ENCODE peak calls at places on chromosomes 4 and X, in five cellular contexts. O is SK-N-SH, Y is IMR-90, R is HepG2, I is GM12878. X is an unnamed sample.

GRCh38 chr4:182680196-182680771 is 236.9 kb downstream of the DCTD start:
- DNase-seq in O (no peak), R (no peak), I (no peak), Y (no peak), X (no peak)

GRCh38 chr4:181646864-181647263 is 596.3 kb upstream of the TENM3 start:
- DNase-seq in O (no peak), R (no peak), Y (peak), I (no peak), X (no peak)

GRCh38 chr4:1524761-1525160 is 118.5 kb upstream of the NKX1-1 start:
- DNase-seq in I (no peak), Y (no peak), R (no peak), O (no peak), X (no peak)

GRCh38 chrX:154370882-154371770 is 3.3 kb downstream of the FLNA start:
- DNase-seq in I (peak), Y (peak), R (peak), O (peak), X (peak)

GRCh38 chrX:10286195-10286594 is 129.4 kb downstream of the CLCN4 start:
- DNase-seq in I (no peak), R (no peak), O (peak), Y (no peak), X (no peak)

GRCh38 chrX:25004485-25005032 is 11.2 kb downstream of the ARX start:
- DNase-seq in I (no peak), Y (no peak), R (no peak), O (no peak), X (no peak)

GRCh38 chrX:30060718-30061117 is 154.6 kb upstream of the MAGEB2 start:
- DNase-seq in I (no peak), R (no peak), O (peak), Y (peak), X (no peak)

GRCh38 chrX:2401590-2402360 is 99.0 kb downstream of the DHRSX start:
- DNase-seq in Y (no peak), R (peak), I (no peak), O (no peak), X (no peak)

GRCh38 chr4:144787365-144788263 is 141.7 kb downstream of the HHIP start:
- DNase-seq in R (peak), O (peak), I (no peak), Y (peak), X (peak)

GRCh38 chr4:85474818-85475630 is at the start of gene ARHGAP24:
- DNase-seq in I (peak), R (peak), O (peak), Y (peak), X (no peak)

GRCh38 chr4:59945716-59946115 is 1254.4 kb upstream of the ADGRL3 start:
- DNase-seq in O (no peak), I (no peak), Y (no peak), R (no peak), X (no peak)

GRCh38 chr4:101345271-101345595 is 2.1 kb downstream of the PPP3CA start:
- DNase-seq in Y (peak), O (peak), R (no peak), I (no peak), X (no peak)

GRCh38 chrX:107483976-107484726 is 34.7 kb downstream of the FRMPD3 start:
- DNase-seq in R (no peak), O (peak), Y (no peak), I (no peak), X (peak)

GRCh38 chr4:73451978-73452747 is 16.1 kb downstream of the AFP start:
- DNase-seq in R (no peak), Y (no peak), O (no peak), I (no peak), X (no peak)

GRCh38 chrX:109533631-109534030 is 3.0 kb upstream of the NXT2 start:
- DNase-seq in R (no peak), O (no peak), I (no peak), Y (peak), X (no peak)

GRCh38 chr4:148447672-148448071 is 5.5 kb upstream of the NR3C2 start:
- DNase-seq in O (no peak), I (no peak), R (no peak), Y (no peak), X (no peak)

GRCh38 chrX:22634081-22634480 is 361.4 kb downstream of the CBLL2 start:
- DNase-seq in O (no peak), I (no peak), R (no peak), Y (peak), X (no peak)
- TF ChIP-seq MXI1 in O (no peak), I (no peak), R (no peak), Y (no peak), X (no peak)

DNA sequence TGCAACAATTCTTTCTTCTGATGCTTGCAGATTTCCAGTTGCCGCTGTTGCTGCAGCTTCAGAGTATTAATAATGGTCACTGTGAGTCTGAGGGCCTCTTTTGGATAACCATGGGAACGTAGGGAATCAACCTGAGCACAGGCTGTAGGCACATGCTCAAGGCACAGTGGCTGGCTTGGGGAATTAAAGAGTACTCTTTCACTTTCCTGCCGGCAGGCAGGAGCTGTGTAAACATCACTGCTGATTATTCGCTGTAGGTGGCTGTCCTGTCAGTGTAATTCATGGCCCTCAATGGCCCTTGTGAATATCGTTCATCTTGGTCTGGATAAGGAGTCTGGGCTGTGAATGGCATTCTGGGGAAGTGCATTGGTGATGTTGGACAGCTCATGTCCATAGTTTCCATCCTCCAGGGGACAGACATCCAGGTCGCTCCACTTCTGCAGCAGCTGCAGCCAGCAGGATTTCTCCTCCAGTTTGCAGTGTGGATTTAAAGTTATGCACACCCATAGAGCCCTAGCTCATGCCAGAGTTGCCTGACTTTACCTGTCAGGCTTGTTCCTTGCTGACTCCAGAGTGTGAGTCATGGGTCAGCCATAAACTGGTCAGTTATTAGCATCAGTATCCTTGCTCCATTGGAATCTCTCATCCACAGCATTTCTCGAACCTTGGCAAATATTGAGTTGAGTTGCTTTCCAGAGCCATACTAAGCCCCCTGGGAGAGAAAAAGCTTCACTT is 43.0 kb downstream of the C4orf33 start:
- DNase-seq in R (no peak), Y (no peak), O (no peak), I (no peak), X (no peak)
- TF ChIP-seq MXI1 in R (no peak), Y (no peak), O (no peak), I (no peak), X (no peak)

GRCh38 chrX:45110494-45110893 is 90.2 kb downstream of the DIPK2B start:
- DNase-seq in R (no peak), Y (no peak), I (no peak), O (no peak), X (no peak)
- TF ChIP-seq MXI1 in R (no peak), Y (no peak), I (no peak), O (no peak), X (no peak)

DNA sequence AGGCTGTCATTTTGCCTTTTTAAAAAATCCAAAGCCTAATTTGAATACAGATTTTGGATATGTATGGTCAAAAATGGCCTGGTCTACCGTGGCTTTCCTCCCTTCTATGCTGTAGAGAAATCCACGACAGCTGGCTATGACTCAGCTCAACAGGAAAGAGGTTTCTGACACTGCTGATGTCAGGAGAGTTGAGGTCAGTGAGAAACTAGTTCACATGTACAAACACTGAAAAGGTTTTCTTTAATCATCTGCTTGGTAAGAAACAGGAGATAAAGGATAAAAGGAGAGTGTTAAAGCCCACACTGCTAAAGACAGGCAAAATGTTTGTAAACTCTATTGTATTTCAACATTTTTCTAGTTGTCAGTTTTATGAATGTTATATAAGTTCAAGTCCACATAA is 113.9 kb downstream of the NYX start:
- DNase-seq in Y (peak), R (no peak), I (peak), O (no peak), X (peak)
- TF ChIP-seq MXI1 in Y (no peak), R (no peak), I (no peak), O (no peak), X (no peak)

GRCh38 chr4:40949701-40950100 is 199.9 kb downstream of the NSUN7 start:
- DNase-seq in O (no peak), Y (no peak), I (no peak), R (no peak), X (no peak)

GRCh38 chr4:40954119-40954668 is 204.4 kb downstream of the NSUN7 start:
- DNase-seq in I (no peak), Y (no peak), O (no peak), R (no peak), X (no peak)

GRCh38 chr4:40952672-40953071 is 202.9 kb downstream of the NSUN7 start:
- DNase-seq in R (no peak), O (no peak), I (no peak), Y (no peak), X (no peak)

GRCh38 chr4:40956726-40957255 is 207.0 kb downstream of the NSUN7 start:
- DNase-seq in O (no peak), I (no peak), Y (peak), R (no peak), X (no peak)

DNA sequence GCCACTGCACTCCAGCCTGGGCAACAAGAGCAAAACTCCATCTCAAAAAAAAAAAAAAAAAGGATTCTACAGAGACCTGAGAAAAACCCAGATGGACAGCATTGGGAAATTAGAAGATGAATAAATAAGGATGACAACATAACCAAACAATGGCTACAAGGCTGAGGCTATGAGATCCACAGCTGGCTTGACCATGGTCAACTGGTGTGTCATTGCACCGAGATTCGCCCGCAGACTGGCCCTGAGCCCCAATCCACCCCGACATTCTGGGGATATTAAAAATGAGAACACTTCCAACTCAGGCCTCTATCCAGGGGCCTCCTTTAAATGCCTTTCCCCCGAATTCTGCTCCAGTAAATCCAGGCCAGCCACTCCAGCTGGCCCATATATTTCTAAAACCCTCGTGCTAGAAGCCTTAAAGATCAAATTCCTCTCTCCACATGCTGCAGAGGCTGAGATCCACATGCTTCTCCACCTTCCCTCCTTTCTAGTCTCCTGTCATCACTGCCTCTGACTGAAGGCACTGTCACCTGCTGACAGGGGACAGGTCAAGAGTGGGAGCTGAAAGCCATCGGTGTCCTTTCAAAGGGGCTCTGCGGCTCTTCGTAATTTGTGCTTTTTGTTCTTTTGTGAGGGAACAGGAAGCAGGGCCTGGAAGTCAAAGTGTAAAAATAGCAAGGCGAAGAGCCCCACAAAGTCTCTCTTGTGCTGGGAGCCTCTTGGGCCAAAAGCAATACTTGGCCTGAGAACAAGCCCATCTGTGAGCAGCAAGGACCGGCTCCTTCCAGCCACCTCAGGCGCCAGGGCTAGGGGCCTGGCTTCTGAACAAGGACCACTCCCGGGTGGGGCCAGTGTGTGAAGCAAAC is 203.7 kb downstream of the NSUN7 start:
- DNase-seq in O (no peak), Y (no peak), I (no peak), R (no peak), X (no peak)
- TF ChIP-seq MXI1 in O (no peak), Y (no peak), I (no peak), R (no peak), X (no peak)

X was measured in K562.